ENCODE peak calls at places on chromosome 19, in nine cellular contexts. One of them, this sample, is unnamed.

GRCh38 chr19:34990578-34991192 is 9.4 kb upstream of the GRAMD1A start:
- DNase-seq in SK-N-SH: no peak
- DNase-seq in PC-3: no peak
- DNase-seq in OCI-LY7: no peak
- DNase-seq in MM.1S: no peak
- DNase-seq in HCT116: no peak
- DNase-seq in neural progenitor cell: no peak
- DNase-seq in hepatocyte: no peak
- DNase-seq in GM23338: no peak
- DNase-seq in this sample: no peak

GRCh38 chr19:43934055-43934984 is 762 bp downstream of the ZNF45 start:
- DNase-seq in SK-N-SH: peak
- DNase-seq in PC-3: peak
- DNase-seq in OCI-LY7: no peak
- DNase-seq in MM.1S: no peak
- DNase-seq in HCT116: no peak
- DNase-seq in neural progenitor cell: peak
- DNase-seq in hepatocyte: peak
- DNase-seq in GM23338: peak
- DNase-seq in this sample: peak

GRCh38 chr19:40822161-40822560 is 23.2 kb downstream of the EGLN2 start:
- DNase-seq in SK-N-SH: no peak
- DNase-seq in PC-3: no peak
- DNase-seq in OCI-LY7: no peak
- DNase-seq in MM.1S: no peak
- DNase-seq in HCT116: no peak
- DNase-seq in neural progenitor cell: no peak
- DNase-seq in hepatocyte: no peak
- DNase-seq in GM23338: no peak
- DNase-seq in this sample: no peak

GRCh38 chr19:49421039-49421877 is 2.0 kb downstream of the PTH2 start:
- DNase-seq in SK-N-SH: peak
- DNase-seq in PC-3: peak
- DNase-seq in OCI-LY7: peak
- DNase-seq in MM.1S: no peak
- DNase-seq in HCT116: no peak
- DNase-seq in neural progenitor cell: peak
- DNase-seq in hepatocyte: peak
- DNase-seq in GM23338: peak
- DNase-seq in this sample: peak

GRCh38 chr19:23281663-23282276 is 31.6 kb upstream of the ZNF724 start:
- DNase-seq in SK-N-SH: no peak
- DNase-seq in PC-3: no peak
- DNase-seq in OCI-LY7: peak
- DNase-seq in MM.1S: peak
- DNase-seq in HCT116: no peak
- DNase-seq in neural progenitor cell: no peak
- DNase-seq in hepatocyte: no peak
- DNase-seq in GM23338: no peak
- DNase-seq in this sample: no peak

GRCh38 chr19:32767951-32768679 is 48.5 kb downstream of the TDRD12 start:
- DNase-seq in SK-N-SH: no peak
- DNase-seq in PC-3: no peak
- DNase-seq in OCI-LY7: no peak
- DNase-seq in MM.1S: no peak
- DNase-seq in HCT116: no peak
- DNase-seq in neural progenitor cell: no peak
- DNase-seq in hepatocyte: no peak
- DNase-seq in GM23338: no peak
- DNase-seq in this sample: no peak

GRCh38 chr19:19552811-19553210 is 14.7 kb downstream of the CILP2 start:
- DNase-seq in SK-N-SH: peak
- DNase-seq in PC-3: peak
- DNase-seq in OCI-LY7: peak
- DNase-seq in MM.1S: peak
- DNase-seq in HCT116: no peak
- DNase-seq in neural progenitor cell: peak
- DNase-seq in hepatocyte: peak
- DNase-seq in GM23338: peak
- DNase-seq in this sample: peak

GRCh38 chr19:49857834-49858590 is 7.1 kb downstream of the PTOV1 start:
- DNase-seq in SK-N-SH: no peak
- DNase-seq in PC-3: no peak
- DNase-seq in OCI-LY7: peak
- DNase-seq in MM.1S: no peak
- DNase-seq in HCT116: no peak
- DNase-seq in neural progenitor cell: no peak
- DNase-seq in hepatocyte: no peak
- DNase-seq in GM23338: no peak
- DNase-seq in this sample: no peak

GRCh38 chr19:42191855-42192254 is 25.6 kb downstream of the DEDD2 start:
- DNase-seq in SK-N-SH: no peak
- DNase-seq in PC-3: peak
- DNase-seq in OCI-LY7: no peak
- DNase-seq in MM.1S: no peak
- DNase-seq in HCT116: peak
- DNase-seq in neural progenitor cell: no peak
- DNase-seq in hepatocyte: peak
- DNase-seq in GM23338: no peak
- DNase-seq in this sample: peak

GRCh38 chr19:41753159-41753558 is 2.2 kb upstream of the CEACAM6 start:
- DNase-seq in SK-N-SH: peak
- DNase-seq in PC-3: peak
- DNase-seq in OCI-LY7: peak
- DNase-seq in MM.1S: peak
- DNase-seq in HCT116: peak
- DNase-seq in neural progenitor cell: peak
- DNase-seq in hepatocyte: peak
- DNase-seq in GM23338: peak
- DNase-seq in this sample: peak

GRCh38 chr19:58328999-58329398 is 2.2 kb downstream of the ZSCAN22 start:
- DNase-seq in SK-N-SH: peak
- DNase-seq in PC-3: peak
- DNase-seq in OCI-LY7: peak
- DNase-seq in MM.1S: no peak
- DNase-seq in HCT116: no peak
- DNase-seq in neural progenitor cell: peak
- DNase-seq in hepatocyte: no peak
- DNase-seq in GM23338: peak
- DNase-seq in this sample: no peak

GRCh38 chr19:8367327-8368001 is 3.5 kb downstream of the ANGPTL4 start:
- DNase-seq in SK-N-SH: peak
- DNase-seq in PC-3: peak
- DNase-seq in OCI-LY7: no peak
- DNase-seq in MM.1S: no peak
- DNase-seq in HCT116: no peak
- DNase-seq in neural progenitor cell: peak
- DNase-seq in hepatocyte: peak
- DNase-seq in GM23338: peak
- DNase-seq in this sample: peak

GRCh38 chr19:24000656-24001055 is 86.0 kb downstream of the ZNF726 start:
- DNase-seq in SK-N-SH: no peak
- DNase-seq in PC-3: no peak
- DNase-seq in OCI-LY7: no peak
- DNase-seq in MM.1S: no peak
- DNase-seq in HCT116: no peak
- DNase-seq in neural progenitor cell: no peak
- DNase-seq in hepatocyte: no peak
- DNase-seq in GM23338: no peak
- DNase-seq in this sample: no peak

GRCh38 chr19:11263726-11264125 is 1.4 kb upstream of the DOCK6 start:
- DNase-seq in SK-N-SH: no peak
- DNase-seq in PC-3: no peak
- DNase-seq in OCI-LY7: no peak
- DNase-seq in MM.1S: no peak
- DNase-seq in HCT116: no peak
- DNase-seq in neural progenitor cell: no peak
- DNase-seq in hepatocyte: no peak
- DNase-seq in GM23338: no peak
- DNase-seq in this sample: no peak
- H3K4me2 ChIP-seq in SK-N-SH: no peak
- H3K4me2 ChIP-seq in PC-3: no peak
- H3K4me2 ChIP-seq in OCI-LY7: no peak
- H3K4me2 ChIP-seq in MM.1S: no peak
- H3K4me2 ChIP-seq in HCT116: no peak
- H3K4me2 ChIP-seq in neural progenitor cell: no peak
- H3K4me2 ChIP-seq in hepatocyte: no peak
- H3K4me2 ChIP-seq in GM23338: no peak
- H3K4me2 ChIP-seq in this sample: no peak

GRCh38 chr19:16655727-16656126 is 4.2 kb downstream of the SMIM7 start:
- DNase-seq in SK-N-SH: no peak
- DNase-seq in PC-3: no peak
- DNase-seq in OCI-LY7: no peak
- DNase-seq in MM.1S: no peak
- DNase-seq in HCT116: no peak
- DNase-seq in neural progenitor cell: no peak
- DNase-seq in hepatocyte: no peak
- DNase-seq in GM23338: no peak
- DNase-seq in this sample: no peak

GRCh38 chr19:16657384-16657783 is 2.6 kb downstream of the SMIM7 start:
- DNase-seq in SK-N-SH: no peak
- DNase-seq in PC-3: no peak
- DNase-seq in OCI-LY7: no peak
- DNase-seq in MM.1S: no peak
- DNase-seq in HCT116: no peak
- DNase-seq in neural progenitor cell: no peak
- DNase-seq in hepatocyte: no peak
- DNase-seq in GM23338: no peak
- DNase-seq in this sample: no peak

GRCh38 chr19:16650821-16651220 is 9.1 kb downstream of the SMIM7 start:
- DNase-seq in SK-N-SH: no peak
- DNase-seq in PC-3: no peak
- DNase-seq in OCI-LY7: no peak
- DNase-seq in MM.1S: no peak
- DNase-seq in HCT116: no peak
- DNase-seq in neural progenitor cell: no peak
- DNase-seq in hepatocyte: no peak
- DNase-seq in GM23338: no peak
- DNase-seq in this sample: no peak

GRCh38 chr19:16654621-16655020 is 5.3 kb downstream of the SMIM7 start:
- DNase-seq in SK-N-SH: no peak
- DNase-seq in PC-3: no peak
- DNase-seq in OCI-LY7: no peak
- DNase-seq in MM.1S: no peak
- DNase-seq in HCT116: no peak
- DNase-seq in neural progenitor cell: no peak
- DNase-seq in hepatocyte: no peak
- DNase-seq in GM23338: no peak
- DNase-seq in this sample: no peak

GRCh38 chr19:16654151-16654550 is 5.8 kb downstream of the SMIM7 start:
- DNase-seq in SK-N-SH: peak
- DNase-seq in PC-3: no peak
- DNase-seq in OCI-LY7: no peak
- DNase-seq in MM.1S: no peak
- DNase-seq in HCT116: peak
- DNase-seq in neural progenitor cell: no peak
- DNase-seq in hepatocyte: no peak
- DNase-seq in GM23338: peak
- DNase-seq in this sample: no peak
- TF ChIP-seq EZH2phosphoT487 in SK-N-SH: no peak
- TF ChIP-seq EZH2phosphoT487 in PC-3: no peak
- TF ChIP-seq EZH2phosphoT487 in OCI-LY7: no peak
- TF ChIP-seq EZH2phosphoT487 in MM.1S: no peak
- TF ChIP-seq EZH2phosphoT487 in HCT116: no peak
- TF ChIP-seq EZH2phosphoT487 in neural progenitor cell: no peak
- TF ChIP-seq EZH2phosphoT487 in hepatocyte: no peak
- TF ChIP-seq EZH2phosphoT487 in GM23338: no peak
- TF ChIP-seq EZH2phosphoT487 in this sample: no peak

DNA sequence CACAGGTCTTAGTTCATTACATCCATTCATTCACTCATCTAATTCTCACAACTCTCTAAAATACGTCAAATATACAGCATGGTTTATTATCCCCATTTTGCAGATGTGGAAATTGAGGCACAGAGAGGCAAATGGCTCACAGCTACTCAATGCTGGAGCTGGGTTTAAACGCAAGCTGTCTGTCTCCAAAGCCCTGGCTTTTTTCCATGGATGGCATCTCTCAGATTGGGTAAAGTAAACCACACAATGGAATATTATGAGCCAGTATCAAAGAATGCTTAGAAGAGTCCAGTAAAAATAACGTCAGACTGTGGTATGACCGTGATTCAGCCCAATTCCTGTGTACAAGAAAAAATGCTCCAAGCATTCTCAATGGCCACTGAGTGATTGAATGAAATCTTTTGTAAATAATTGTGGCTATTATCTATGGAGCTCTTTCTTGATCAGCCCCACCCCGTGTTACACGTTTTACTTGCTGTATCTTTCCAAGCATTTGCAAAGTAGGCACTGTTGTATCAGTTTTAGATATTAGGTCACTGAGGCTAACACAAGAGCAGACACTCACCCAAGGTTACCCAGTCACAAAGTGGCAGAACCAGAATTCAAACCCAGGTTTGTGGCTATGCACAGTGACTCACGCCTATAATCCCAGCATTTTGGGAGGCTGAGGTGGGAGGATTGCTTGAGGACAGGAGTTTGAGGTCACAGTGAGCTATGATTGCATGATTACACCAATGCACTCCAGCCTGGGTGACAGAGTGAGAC is 5.5 kb upstream of the ACP7 start:
- DNase-seq in SK-N-SH: no peak
- DNase-seq in PC-3: peak
- DNase-seq in OCI-LY7: no peak
- DNase-seq in MM.1S: no peak
- DNase-seq in HCT116: peak
- DNase-seq in neural progenitor cell: no peak
- DNase-seq in hepatocyte: no peak
- DNase-seq in GM23338: no peak
- DNase-seq in this sample: peak
- H3K4me2 ChIP-seq in SK-N-SH: peak
- H3K4me2 ChIP-seq in PC-3: peak
- H3K4me2 ChIP-seq in OCI-LY7: no peak
- H3K4me2 ChIP-seq in MM.1S: no peak
- H3K4me2 ChIP-seq in HCT116: peak
- H3K4me2 ChIP-seq in neural progenitor cell: no peak
- H3K4me2 ChIP-seq in hepatocyte: no peak
- H3K4me2 ChIP-seq in GM23338: no peak
- H3K4me2 ChIP-seq in this sample: peak

GRCh38 chr19:45597425-45598111 is 4.4 kb downstream of the GPR4 start:
- DNase-seq in SK-N-SH: no peak
- DNase-seq in PC-3: no peak
- DNase-seq in OCI-LY7: no peak
- DNase-seq in MM.1S: no peak
- DNase-seq in HCT116: no peak
- DNase-seq in neural progenitor cell: no peak
- DNase-seq in hepatocyte: no peak
- DNase-seq in GM23338: peak
- DNase-seq in this sample: no peak
- TF ChIP-seq EZH2phosphoT487 in SK-N-SH: no peak
- TF ChIP-seq EZH2phosphoT487 in PC-3: no peak
- TF ChIP-seq EZH2phosphoT487 in OCI-LY7: no peak
- TF ChIP-seq EZH2phosphoT487 in MM.1S: no peak
- TF ChIP-seq EZH2phosphoT487 in HCT116: no peak
- TF ChIP-seq EZH2phosphoT487 in neural progenitor cell: no peak
- TF ChIP-seq EZH2phosphoT487 in hepatocyte: no peak
- TF ChIP-seq EZH2phosphoT487 in GM23338: no peak
- TF ChIP-seq EZH2phosphoT487 in this sample: no peak

GRCh38 chr19:38294090-38294489 is 10.0 kb upstream of the C19orf33 start:
- DNase-seq in SK-N-SH: no peak
- DNase-seq in PC-3: no peak
- DNase-seq in OCI-LY7: no peak
- DNase-seq in MM.1S: no peak
- DNase-seq in HCT116: no peak
- DNase-seq in neural progenitor cell: no peak
- DNase-seq in hepatocyte: no peak
- DNase-seq in GM23338: no peak
- DNase-seq in this sample: no peak
- H3K4me2 ChIP-seq in SK-N-SH: no peak
- H3K4me2 ChIP-seq in PC-3: no peak
- H3K4me2 ChIP-seq in OCI-LY7: no peak
- H3K4me2 ChIP-seq in MM.1S: no peak
- H3K4me2 ChIP-seq in HCT116: no peak
- H3K4me2 ChIP-seq in neural progenitor cell: no peak
- H3K4me2 ChIP-seq in hepatocyte: no peak
- H3K4me2 ChIP-seq in GM23338: no peak
- H3K4me2 ChIP-seq in this sample: no peak